ENCODE peak calls at places on chromosomes 13 and 19, in eight cellular contexts. Q is HT1080, X is H1, A is psoas muscle, I is HTR-8/SVneo, Y is EL, F is tibial artery, G is T-helper 17 cell. U is an unnamed sample.
A peak's percentile ranks its signal among the peaks of the same experiment; 100 is the strongest.

GRCh38 chr13:109773276-109773675 is 13.1 kb downstream of the IRS2 start:
- DNase-seq in Q (no peak), X (no peak), A (no peak), I (no peak), Y (no peak), F (no peak), G (no peak), U (no peak)

GRCh38 chr19:48683349-48683748 is 10.5 kb upstream of the NTN5 start:
- DNase-seq in Q (no peak), X (no peak), A (peak; percentile 78), I (no peak), Y (peak; percentile 55), F (no peak), G (no peak), U (no peak)

GRCh38 chr13:49444517-49445395 is 682 bp downstream of the SETDB2 start:
- DNase-seq in Q (peak; percentile 52), X (no peak), A (no peak), I (peak; percentile 5), Y (peak; percentile 71), F (no peak), G (no peak), U (peak; percentile 25)

GRCh38 chr13:74104661-74105275 is 29.4 kb downstream of the KLF12 start:
- DNase-seq in Q (no peak), X (no peak), A (no peak), I (no peak), Y (no peak), F (no peak), G (no peak), U (peak; percentile 0)

GRCh38 chr19:45179063-45179847 is 671 bp downstream of the BLOC1S3 start:
- DNase-seq in Q (no peak), X (no peak), A (peak; percentile 67), I (no peak), Y (peak; percentile 38), F (no peak), G (no peak), U (peak; percentile 5)

GRCh38 chr19:39045506-39045905 is 13.2 kb upstream of the FBXO27 start:
- DNase-seq in Q (no peak), X (no peak), A (no peak), I (no peak), Y (no peak), F (no peak), G (no peak), U (no peak)

GRCh38 chr19:33290956-33291622 is 11.2 kb downstream of the CEBPA start:
- DNase-seq in Q (peak; percentile 67), X (no peak), A (peak; percentile 34), I (peak; percentile 41), Y (no peak), F (no peak), G (no peak), U (no peak)

GRCh38 chr19:9052894-9053293 is 34.0 kb upstream of the OR1M1 start:
- DNase-seq in Q (no peak), X (no peak), A (no peak), I (no peak), Y (no peak), F (no peak), G (no peak), U (no peak)

GRCh38 chr13:49517461-49517860 is 21.7 kb downstream of the PHF11 start:
- DNase-seq in Q (no peak), X (no peak), A (no peak), I (peak; percentile 10), Y (no peak), F (no peak), G (no peak), U (no peak)

GRCh38 chr13:78193853-78194252 is 275.2 kb upstream of the EDNRB start:
- DNase-seq in Q (peak; percentile 10), X (no peak), A (no peak), I (no peak), Y (peak; percentile 2), F (no peak), G (no peak), U (no peak)

GRCh38 chr19:1508507-1508856 is 4.3 kb downstream of the ADAMTSL5 start:
- DNase-seq in Q (no peak), X (no peak), A (no peak), I (no peak), Y (no peak), F (no peak), G (no peak), U (no peak)

GRCh38 chr13:50990050-50990449 is 80.5 kb downstream of the RNASEH2B start:
- DNase-seq in Q (no peak), X (no peak), A (no peak), I (no peak), Y (no peak), F (no peak), G (no peak), U (no peak)

GRCh38 chr19:41997851-41998229 is 3.8 kb upstream of the ATP1A3 start:
- DNase-seq in Q (no peak), X (peak; percentile 70), A (no peak), I (no peak), Y (no peak), F (no peak), G (no peak), U (no peak)

GRCh38 chr19:4983346-4984105 is 14.6 kb downstream of the KDM4B start:
- DNase-seq in Q (no peak), X (no peak), A (peak; percentile 42), I (no peak), Y (no peak), F (no peak), G (no peak), U (no peak)

GRCh38 chr19:11982526-11982925 is 17.7 kb downstream of the ZNF763 start:
- DNase-seq in Q (peak; percentile 31), X (no peak), A (no peak), I (no peak), Y (peak; percentile 53), F (no peak), G (no peak), U (no peak)

GRCh38 chr13:75507027-75508001 is 25.3 kb upstream of the TBC1D4 start:
- DNase-seq in Q (no peak), X (no peak), A (no peak), I (no peak), Y (no peak), F (no peak), G (no peak), U (peak; percentile 33)

GRCh38 chr13:72141845-72142470 is 275.0 kb upstream of the DACH1 start:
- DNase-seq in Q (no peak), X (no peak), A (no peak), I (no peak), Y (no peak), F (no peak), G (no peak), U (peak; percentile 6)

GRCh38 chr19:48258350-48258749 is 2.6 kb upstream of the CARD8 start:
- DNase-seq in Q (peak; percentile 54), X (no peak), A (no peak), I (no peak), Y (peak; percentile 43), F (no peak), G (no peak), U (no peak)

GRCh38 chr13:91184244-91184926 is 163.1 kb upstream of the MIR17HG start:
- DNase-seq in Q (peak; percentile 22), X (no peak), A (no peak), I (no peak), Y (no peak), F (no peak), G (no peak), U (no peak)

GRCh38 chr19:3852614-3853254 is 16.1 kb downstream of the ZFR2 start:
- DNase-seq in Q (peak; percentile 89), X (peak; percentile 59), A (no peak), I (peak; percentile 87), Y (peak; percentile 94), F (no peak), G (no peak), U (peak; percentile 15)

GRCh38 chr19:2547033-2547680 is 71.2 kb downstream of the GADD45B start:
- DNase-seq in Q (no peak), X (no peak), A (no peak), I (no peak), Y (no peak), F (no peak), G (no peak), U (no peak)

GRCh38 chr19:48988860-48989259 is 4.2 kb downstream of the GYS1 start:
- DNase-seq in Q (no peak), X (no peak), A (no peak), I (no peak), Y (no peak), F (no peak), G (no peak), U (no peak)

GRCh38 chr13:71661921-71662320 is 205.1 kb downstream of the DACH1 start:
- DNase-seq in Q (peak; percentile 44), X (no peak), A (no peak), I (no peak), Y (no peak), F (no peak), G (no peak), U (peak; percentile 19)

U was measured in NCI-H1105 treated with DMSO at 0.1 percent for 48 hours.